ENCODE peak calls at places on chromosomes 11 and 22, in four cellular contexts. T is PC-3, N is MM.1S, V is SK-N-SH. K is an unnamed sample. For H3K4me1 and H4K20me1, the result is how much of the 10 kb centered on the place peaks cover.

GRCh38 chr11:12430912-12431311 is 53.5 kb downstream of the PARVA start:
- DNase-seq in T (peak), N (no peak), V (no peak), K (peak)

GRCh38 chr22:35459423-35459894 is 59.5 kb downstream of the MCM5 start:
- DNase-seq in T (no peak), N (no peak), V (peak), K (no peak)

GRCh38 chr11:72079776-72080325 is 491 bp downstream of the NUMA1 start:
- DNase-seq in T (no peak), N (no peak), V (peak), K (peak)

GRCh38 chr11:25484225-25484624 is 847.7 kb upstream of the ANO3 start:
- DNase-seq in T (no peak), N (no peak), V (no peak), K (no peak)

GRCh38 chr22:32378703-32379272 is 21.1 kb downstream of the RFPL3 start:
- DNase-seq in T (peak), N (no peak), V (peak), K (peak)

GRCh38 chr11:91248199-91248807 is 976.3 kb upstream of the FAT3 start:
- DNase-seq in T (peak), N (peak), V (no peak), K (peak)

GRCh38 chr11:117876341-117877119 is at the start of gene FXYD6:
- DNase-seq in T (no peak), N (no peak), V (peak), K (no peak)

GRCh38 chr11:11536650-11537049 is 85.2 kb downstream of the GALNT18 start:
- DNase-seq in T (no peak), N (no peak), V (no peak), K (no peak)

GRCh38 chr11:61113209-61113608 is 10.9 kb downstream of the CD5 start:
- DNase-seq in T (no peak), N (no peak), V (no peak), K (no peak)

GRCh38 chr11:117654856-117655255 is 142.2 kb downstream of the DSCAML1 start:
- DNase-seq in T (no peak), N (no peak), V (peak), K (no peak)

GRCh38 chr11:74169736-74170458 is 905 bp downstream of the C2CD3 start:
- DNase-seq in T (no peak), N (no peak), V (no peak), K (no peak)

GRCh38 chr11:6755303-6755952 is 16.3 kb downstream of the OR2AG2 start:
- DNase-seq in T (peak), N (peak), V (peak), K (peak)

GRCh38 chr11:121145826-121146225 is 44.8 kb downstream of the TECTA start:
- DNase-seq in T (no peak), N (no peak), V (no peak), K (no peak)

GRCh38 chr11:132056689-132057088 is 686.3 kb downstream of the NTM start:
- DNase-seq in T (no peak), N (no peak), V (no peak), K (no peak)

GRCh38 chr11:72787262-72788104 is 6.4 kb downstream of the STARD10 start:
- DNase-seq in T (no peak), N (no peak), V (peak), K (no peak)

GRCh38 chr22:50516068-50516467 is 8.0 kb downstream of the NCAPH2 start:
- DNase-seq in T (no peak), N (no peak), V (no peak), K (no peak)

GRCh38 chr22:38219644-38220043 is 17.9 kb downstream of the MAFF start:
- DNase-seq in T (no peak), N (no peak), V (peak), K (no peak)

GRCh38 chr22:44304354-44304753 is 8.4 kb downstream of the SHISAL1 start:
- DNase-seq in T (peak), N (no peak), V (no peak), K (no peak)

GRCh38 chr22:20036535-20037392 is 15.9 kb downstream of the TANGO2 start:
- DNase-seq in T (no peak), N (no peak), V (no peak), K (no peak)
- H3K4me2 ChIP-seq in T (no peak), N (peak), V (no peak), K (no peak)

GRCh38 chr11:19441288-19441687 is 200.5 kb upstream of the E2F8 start:
- DNase-seq in T (no peak), N (no peak), V (no peak), K (no peak)
- H3K4me1 ChIP-seq in T (under half), N (half or more), V (under half), K (under half)

DNA sequence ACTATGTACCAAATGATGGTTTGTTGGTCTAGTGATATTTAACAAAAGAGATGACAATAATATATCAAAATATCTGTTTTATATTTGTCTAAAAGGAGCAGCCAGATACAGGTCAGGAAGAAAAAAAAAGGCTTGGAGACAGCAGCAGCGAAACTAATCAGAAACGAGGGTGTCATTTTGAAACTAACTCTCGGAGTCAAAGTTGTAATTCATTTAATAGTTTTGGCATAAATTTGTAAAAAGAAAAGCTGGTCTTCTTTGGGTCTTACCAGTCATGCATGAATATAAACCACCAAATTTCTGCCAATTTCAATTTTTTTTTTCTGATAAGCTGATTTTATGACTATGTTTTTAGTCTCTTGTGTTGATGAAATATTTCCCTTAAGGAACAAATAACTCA is 25.5 kb downstream of the NPAT start:
- DNase-seq in T (no peak), N (no peak), V (no peak), K (no peak)
- H4K20me1 ChIP-seq in T (under half), N (under half), V (under half), K (under half)

DNA sequence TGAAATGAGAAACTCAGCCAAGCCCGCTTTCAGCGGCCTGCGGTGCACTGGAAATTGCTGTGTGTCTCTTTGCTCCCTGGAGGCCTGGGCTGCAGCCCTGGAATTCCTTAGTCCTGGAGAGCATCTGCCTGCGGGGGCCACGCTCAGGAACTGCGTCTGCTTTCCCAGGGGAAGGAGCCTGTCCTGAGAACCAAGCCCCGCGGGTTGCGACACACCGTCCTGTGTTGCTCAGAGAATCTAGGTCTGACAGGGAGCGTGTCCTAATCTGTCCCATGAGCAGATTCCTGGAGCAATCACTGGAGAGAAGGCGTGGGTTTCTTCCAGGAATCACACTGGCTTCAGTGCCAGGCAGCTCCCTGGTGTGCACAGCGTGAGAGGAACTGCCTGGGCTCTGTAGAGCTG is 708.1 kb downstream of the BRD1 start:
- DNase-seq in T (no peak), N (no peak), V (no peak), K (no peak)
- H3K4me2 ChIP-seq in T (no peak), N (no peak), V (no peak), K (no peak)

GRCh38 chr11:48003926-48004325 is 23.6 kb downstream of the PTPRJ start:
- DNase-seq in T (no peak), N (no peak), V (no peak), K (no peak)
- H3K4me1 ChIP-seq in T (under half), N (under half), V (under half), K (under half)

GRCh38 chr11:1892116-1892515 is 421 bp upstream of the PRR33 start:
- DNase-seq in T (no peak), N (no peak), V (no peak), K (no peak)
- H4K20me1 ChIP-seq in T (under half), N (under half), V (under half), K (under half)

K was measured in mammary epithelial cell.